ENCODE peak calls at places on chromosomes 6 and 20, in nine cellular contexts. J is upper lobe of right lung, V is neural progenitor cell, T is mucosa of descending colon, R is foreskin fibroblast, A is adipocyte, B is fibroblast of pulmonary artery, P is stomach, Y is left ventricle myocardium inferior. W is an unnamed sample.

GRCh38 chr20:54382419-54382818 is 93.0 kb upstream of the DOK5 start:
- DNase-seq in J (no peak), V (no peak), T (no peak), R (no peak), A (no peak), B (no peak), P (no peak), Y (no peak), W (no peak)

GRCh38 chr20:60584221-60584620 is 626.0 kb downstream of the CDH26 start:
- DNase-seq in J (no peak), V (no peak), T (no peak), R (no peak), A (no peak), B (no peak), P (no peak), Y (no peak), W (no peak)

GRCh38 chr20:63090682-63091571 is 84.2 kb upstream of the BHLHE23 start:
- DNase-seq in J (peak), V (no peak), T (no peak), R (no peak), A (no peak), B (no peak), P (no peak), Y (peak), W (no peak)

GRCh38 chr6:161444464-161444863 is 170.6 kb upstream of the AGPAT4 start:
- DNase-seq in J (no peak), V (peak), T (peak), R (no peak), A (no peak), B (peak), P (no peak), Y (no peak), W (peak)

GRCh38 chr6:134106702-134107101 is 54.3 kb upstream of the SLC2A12 start:
- DNase-seq in J (no peak), V (no peak), T (no peak), R (no peak), A (peak), B (no peak), P (no peak), Y (no peak), W (no peak)

GRCh38 chr20:56439784-56440291 is 27.8 kb downstream of the CASS4 start:
- DNase-seq in J (no peak), V (no peak), T (no peak), R (peak), A (peak), B (peak), P (peak), Y (peak), W (no peak)

GRCh38 chr6:98657764-98658163 is 176.6 kb upstream of the POU3F2 start:
- DNase-seq in J (peak), V (peak), T (peak), R (peak), A (peak), B (peak), P (no peak), Y (no peak), W (peak)

GRCh38 chr6:131652472-131652871 is 15.4 kb downstream of the ENPP3 start:
- DNase-seq in J (no peak), V (no peak), T (peak), R (no peak), A (no peak), B (no peak), P (no peak), Y (no peak), W (no peak)

GRCh38 chr6:17884501-17885039 is 102.9 kb downstream of the KIF13A start:
- DNase-seq in J (no peak), V (no peak), T (no peak), R (no peak), A (no peak), B (no peak), P (no peak), Y (no peak), W (peak)

GRCh38 chr20:20897922-20898321 is 185.5 kb upstream of the RALGAPA2 start:
- DNase-seq in J (no peak), V (peak), T (no peak), R (no peak), A (no peak), B (no peak), P (no peak), Y (no peak), W (no peak)

GRCh38 chr6:69907981-69908498 is 41.7 kb downstream of the COL19A1 start:
- DNase-seq in J (no peak), V (no peak), T (no peak), R (peak), A (peak), B (peak), P (no peak), Y (no peak), W (no peak)

GRCh38 chr6:12039540-12040459 is 27.7 kb downstream of the HIVEP1 start:
- DNase-seq in J (no peak), V (no peak), T (no peak), R (no peak), A (no peak), B (no peak), P (no peak), Y (no peak), W (no peak)

GRCh38 chr6:117270960-117271507 is 5.7 kb downstream of the VGLL2 start:
- DNase-seq in J (no peak), V (no peak), T (no peak), R (no peak), A (no peak), B (no peak), P (no peak), Y (no peak), W (no peak)

GRCh38 chr6:117272032-117272866 is 6.9 kb downstream of the VGLL2 start:
- DNase-seq in J (no peak), V (peak), T (no peak), R (no peak), A (no peak), B (no peak), P (no peak), Y (no peak), W (no peak)

GRCh38 chr6:117269649-117270120 is 4.3 kb downstream of the VGLL2 start:
- DNase-seq in J (no peak), V (no peak), T (no peak), R (no peak), A (no peak), B (no peak), P (no peak), Y (no peak), W (no peak)

GRCh38 chr6:117267766-117268534 is 2.6 kb downstream of the VGLL2 start:
- DNase-seq in J (no peak), V (peak), T (no peak), R (no peak), A (no peak), B (no peak), P (no peak), Y (no peak), W (peak)

GRCh38 chr6:117270121-117270959 is 5.0 kb downstream of the VGLL2 start:
- DNase-seq in J (no peak), V (peak), T (peak), R (no peak), A (peak), B (no peak), P (no peak), Y (no peak), W (no peak)
- H3K4me3 ChIP-seq in J (peak), V (peak), T (no peak), R (no peak), A (peak), B (no peak), P (peak), Y (peak), W (no peak)

GRCh38 chr20:35735828-35736470 is 6.1 kb downstream of the RBM39 start:
- DNase-seq in J (no peak), V (no peak), T (no peak), R (no peak), A (peak), B (no peak), P (no peak), Y (no peak), W (no peak)

GRCh38 chr20:35737865-35738333 is 4.2 kb downstream of the RBM39 start:
- DNase-seq in J (no peak), V (no peak), T (no peak), R (no peak), A (no peak), B (no peak), P (no peak), Y (no peak), W (no peak)

GRCh38 chr20:35741892-35742740 is at the start of gene RBM39:
- DNase-seq in J (peak), V (peak), T (peak), R (peak), A (peak), B (peak), P (peak), Y (peak), W (peak)

GRCh38 chr20:35739294-35740163 is 2.5 kb downstream of the RBM39 start:
- DNase-seq in J (no peak), V (peak), T (no peak), R (peak), A (peak), B (peak), P (no peak), Y (no peak), W (peak)

GRCh38 chr20:35738410-35739179 is 3.5 kb downstream of the RBM39 start:
- DNase-seq in J (no peak), V (no peak), T (no peak), R (no peak), A (no peak), B (no peak), P (no peak), Y (no peak), W (no peak)
- H3K4me3 ChIP-seq in J (no peak), V (peak), T (no peak), R (peak), A (peak), B (peak), P (peak), Y (peak), W (no peak)

GRCh38 chr6:136613477-136613876 is 63.3 kb upstream of the MAP7 start:
- DNase-seq in J (no peak), V (no peak), T (no peak), R (no peak), A (peak), B (peak), P (no peak), Y (no peak), W (no peak)
- H3K4me3 ChIP-seq in J (no peak), V (no peak), T (no peak), R (no peak), A (no peak), B (no peak), P (no peak), Y (no peak), W (no peak)

DNA sequence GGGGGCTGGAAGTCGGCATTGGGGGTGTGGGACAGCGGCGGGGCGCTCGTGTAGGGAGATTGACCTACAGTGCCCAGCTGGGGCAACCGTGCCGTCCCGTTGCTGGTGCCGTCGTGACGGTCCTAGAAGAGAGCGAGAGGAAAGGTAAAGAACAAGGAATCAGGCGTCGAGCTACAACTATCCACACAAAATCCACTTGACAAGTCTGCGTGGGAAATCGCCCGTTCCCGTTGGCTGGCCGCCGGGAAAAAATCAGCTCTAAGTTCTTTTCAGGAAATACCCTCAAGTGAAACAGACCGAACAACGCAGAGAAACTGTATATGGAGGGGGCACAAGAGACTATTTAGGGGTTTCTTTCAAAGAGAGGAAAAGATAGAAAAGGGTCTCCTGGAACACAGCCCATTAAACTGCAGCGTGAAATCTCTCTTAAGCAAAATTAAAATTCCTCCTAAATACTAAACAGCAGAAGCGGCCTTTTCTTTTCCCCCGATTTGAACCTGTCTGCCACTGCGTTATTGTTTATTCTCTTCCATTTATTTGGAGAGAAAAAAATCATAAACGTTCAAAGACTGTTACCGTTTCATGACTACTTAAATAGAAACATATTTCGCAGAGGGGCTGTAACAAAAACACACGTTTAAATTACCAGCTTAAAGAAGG is 4.5 kb downstream of the TFAP2A start:
- DNase-seq in J (no peak), V (no peak), T (no peak), R (no peak), A (peak), B (no peak), P (no peak), Y (no peak), W (no peak)
- H3K4me3 ChIP-seq in J (no peak), V (no peak), T (no peak), R (peak), A (no peak), B (peak), P (peak), Y (peak), W (no peak)

GRCh38 chr6:108168026-108168463 is 2.2 kb downstream of the NR2E1 start:
- DNase-seq in J (no peak), V (peak), T (no peak), R (no peak), A (no peak), B (no peak), P (no peak), Y (no peak), W (no peak)
- H3K4me3 ChIP-seq in J (peak), V (peak), T (no peak), R (no peak), A (no peak), B (no peak), P (peak), Y (peak), W (no peak)